ENCODE peak calls at places on chromosome X, in eight cellular contexts. I, X, B, L, D, H, W and Q are unnamed samples. For H3K27me3, the result is how much of the 10 kb centered on the place peaks cover.

GRCh38 chrX:78074088-78074487 is 30.0 kb upstream of the PGK1 start:
- DNase-seq in I (no peak), B (no peak), W (no peak), D (no peak), X (no peak), H (no peak), L (no peak), Q (no peak)

GRCh38 chrX:2819345-2820130 is 9.2 kb upstream of the GYG2 start:
- DNase-seq in H (peak), B (no peak), W (no peak), X (no peak), I (peak), D (peak), L (no peak), Q (no peak)

GRCh38 chrX:29948653-29949052 is 266.7 kb upstream of the MAGEB2 start:
- DNase-seq in I (no peak), L (no peak), H (no peak), W (no peak), D (peak), X (no peak), B (no peak), Q (no peak)

GRCh38 chrX:148620023-148620422 is 119.6 kb downstream of the AFF2 start:
- DNase-seq in X (no peak), L (no peak), B (no peak), D (no peak), I (no peak), H (no peak), W (no peak), Q (no peak)

GRCh38 chrX:123504047-123504446 is 228.8 kb downstream of the THOC2 start:
- DNase-seq in W (no peak), H (peak), X (no peak), I (no peak), D (no peak), L (no peak), B (no peak), Q (no peak)

GRCh38 chrX:1093112-1093511 is 119.3 kb downstream of the CRLF2 start:
- DNase-seq in B (no peak), I (peak), H (no peak), W (peak), L (no peak), X (no peak), D (no peak), Q (no peak)

GRCh38 chrX:15301924-15302323 is 13.5 kb downstream of the ASB11 start:
- DNase-seq in H (no peak), D (peak), X (no peak), I (no peak), B (no peak), L (no peak), W (peak), Q (no peak)

GRCh38 chrX:12721042-12721441 is 70.2 kb upstream of the PRPS2 start:
- DNase-seq in D (peak), B (peak), H (no peak), W (no peak), X (no peak), L (no peak), I (no peak), Q (no peak)

GRCh38 chrX:20653070-20653469 is 386.4 kb upstream of the RPS6KA3 start:
- DNase-seq in I (no peak), D (no peak), B (no peak), L (no peak), H (no peak), W (no peak), X (no peak), Q (no peak)

GRCh38 chrX:78997870-78998558 is 52.8 kb downstream of the P2RY10 start:
- DNase-seq in I (no peak), L (no peak), D (no peak), X (peak), W (no peak), B (peak), H (no peak), Q (no peak)

GRCh38 chrX:135520553-135521404 is at the start of gene INTS6L:
- DNase-seq in D (peak), X (peak), I (peak), L (peak), H (peak), B (peak), W (peak), Q (peak)

GRCh38 chrX:46326161-46326560 is 219.1 kb downstream of the ZNF674 start:
- DNase-seq in I (no peak), L (no peak), H (no peak), B (no peak), X (no peak), D (peak), W (no peak), Q (no peak)

GRCh38 chrX:123215397-123216089 is 31.5 kb downstream of the GRIA3 start:
- DNase-seq in H (no peak), L (no peak), W (no peak), B (no peak), D (no peak), X (no peak), I (no peak), Q (no peak)

DNA sequence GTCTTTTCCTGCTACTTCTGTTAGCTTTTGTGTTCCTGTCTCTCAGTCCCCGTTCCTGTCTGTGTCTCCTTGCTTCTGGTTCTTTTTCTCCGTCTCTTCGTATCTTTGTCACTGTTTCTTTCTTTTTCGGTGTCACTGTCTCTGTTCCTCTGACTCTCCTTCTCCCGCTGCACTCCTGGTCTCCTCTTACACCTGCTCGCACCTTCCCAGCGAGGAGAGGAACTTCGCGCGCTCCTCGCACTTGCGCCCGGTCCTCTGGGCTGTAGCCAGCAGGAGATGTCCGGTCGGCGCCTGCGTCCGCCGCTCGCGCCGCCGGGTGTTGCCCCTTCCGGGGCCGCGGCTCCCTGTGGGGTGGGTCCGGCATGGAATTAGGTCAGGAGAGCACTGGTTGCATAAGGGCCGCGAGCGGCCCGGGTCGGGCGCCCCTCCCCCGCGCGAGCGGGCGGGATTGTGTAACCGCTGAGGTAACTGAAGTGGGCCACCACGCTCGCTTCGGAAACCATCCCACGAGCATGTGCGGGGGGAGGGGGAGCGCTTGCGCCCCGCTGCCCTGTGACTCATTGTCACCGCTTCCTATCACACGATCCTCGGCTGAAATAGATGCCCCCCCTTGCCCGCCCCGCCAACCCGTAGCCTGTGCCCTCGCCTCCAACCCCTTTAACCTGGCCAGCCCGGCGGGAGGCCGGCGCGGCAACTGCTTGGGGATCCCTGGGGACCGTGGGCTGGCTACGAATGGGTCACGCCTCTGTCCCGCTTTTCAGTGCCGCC is 1.6 kb downstream of the LONRF3 start:
- DNase-seq in B (peak), D (peak), W (peak), H (peak), I (no peak), X (peak), L (no peak), Q (no peak)
- H3K27me3 ChIP-seq in B (half or more), D (half or more), W (under half), H (under half), I (under half), X (under half), L (under half), Q (half or more)

DNA sequence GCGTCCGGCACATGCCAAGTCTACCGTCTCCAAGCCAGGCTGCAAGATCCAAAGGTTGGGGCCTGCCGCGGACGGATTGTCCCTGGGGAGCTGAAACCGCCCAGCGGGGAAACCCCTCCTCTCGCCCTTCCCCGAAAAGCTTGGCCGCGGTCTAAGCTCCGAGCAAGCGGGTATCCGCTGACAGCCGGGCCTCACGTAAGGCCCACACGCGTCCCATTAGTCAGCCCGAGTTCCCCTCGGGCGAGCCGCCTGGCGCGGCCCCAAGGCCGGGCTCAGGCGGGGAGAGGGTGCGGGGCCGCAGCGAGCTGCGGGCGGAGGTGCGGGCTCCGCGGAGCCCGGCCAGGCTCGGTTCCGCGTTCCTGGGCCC is 6.9 kb upstream of the BCOR start:
- DNase-seq in W (peak), I (no peak), B (peak), H (peak), D (peak), X (no peak), L (no peak), Q (no peak)
- H3K4me3 ChIP-seq in W (peak), I (peak), B (peak), H (peak), D (peak), X (peak), L (peak), Q (peak)

DNA sequence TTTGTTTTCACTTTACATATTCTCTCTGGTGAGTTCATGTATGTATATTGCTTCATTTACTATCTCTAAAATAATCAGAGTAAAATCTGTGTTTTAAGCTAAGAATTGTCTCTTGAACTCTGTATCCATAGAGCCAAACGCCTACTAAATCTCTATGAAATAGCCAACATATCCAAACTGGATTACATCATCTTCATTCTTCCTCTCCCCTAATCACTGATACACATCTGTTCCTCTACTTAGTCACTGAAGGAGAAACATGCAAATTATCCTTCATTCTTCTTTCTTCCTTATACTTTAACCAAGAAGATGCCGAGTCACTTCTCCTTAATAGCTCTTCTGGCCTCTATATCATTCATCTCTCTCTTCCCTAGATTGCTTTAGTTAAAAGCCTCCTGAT is 630.4 kb upstream of the FTHL17 start:
- DNase-seq in W (no peak), L (no peak), X (no peak), I (no peak), D (peak), H (no peak), B (no peak), Q (no peak)
- H3K27me3 ChIP-seq in W (under half), L (under half), X (under half), I (under half), D (under half), H (under half), B (under half), Q (under half)

GRCh38 chrX:38220024-38220935 is at the start of gene SRPX:
- DNase-seq in W (peak), L (no peak), X (no peak), B (peak), I (no peak), D (peak), H (no peak), Q (no peak)

GRCh38 chrX:38224160-38224559 is 3.5 kb upstream of the SRPX start:
- DNase-seq in B (no peak), X (no peak), D (no peak), H (no peak), W (no peak), L (no peak), I (no peak), Q (no peak)

GRCh38 chrX:38221391-38221929 is 789 bp upstream of the SRPX start:
- DNase-seq in H (no peak), D (peak), B (no peak), I (no peak), X (no peak), W (no peak), L (no peak), Q (no peak)

GRCh38 chrX:38225093-38225492 is 4.4 kb upstream of the SRPX start:
- DNase-seq in H (peak), X (no peak), L (no peak), D (no peak), W (no peak), I (no peak), B (no peak), Q (no peak)

DNA sequence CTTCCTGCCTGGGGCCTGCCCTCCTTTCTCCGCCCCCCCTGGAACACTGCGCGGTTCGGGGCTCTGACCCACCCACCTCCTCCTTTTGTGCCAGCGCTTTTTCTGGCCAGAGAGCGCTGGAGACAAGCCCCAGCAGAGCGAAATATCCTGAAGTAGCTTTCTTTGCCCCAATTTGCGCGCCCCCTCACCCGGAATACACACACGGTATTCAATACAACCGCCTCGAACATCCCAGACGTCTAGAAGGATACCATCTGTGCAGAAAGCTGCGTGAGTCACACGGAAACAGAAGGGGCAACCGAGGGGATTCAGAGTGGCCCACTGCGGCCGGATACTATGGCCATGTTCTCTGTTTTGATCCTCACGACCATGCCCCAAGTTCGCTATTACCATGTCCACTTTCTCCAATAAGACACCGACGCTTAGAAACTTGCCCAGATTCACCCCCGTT is 290 bp upstream of the SRPX start:
- DNase-seq in H (peak), L (no peak), D (peak), X (no peak), B (no peak), W (peak), I (no peak), Q (no peak)
- H3K4me3 ChIP-seq in H (peak), L (peak), D (peak), X (no peak), B (peak), W (peak), I (no peak), Q (peak)

DNA sequence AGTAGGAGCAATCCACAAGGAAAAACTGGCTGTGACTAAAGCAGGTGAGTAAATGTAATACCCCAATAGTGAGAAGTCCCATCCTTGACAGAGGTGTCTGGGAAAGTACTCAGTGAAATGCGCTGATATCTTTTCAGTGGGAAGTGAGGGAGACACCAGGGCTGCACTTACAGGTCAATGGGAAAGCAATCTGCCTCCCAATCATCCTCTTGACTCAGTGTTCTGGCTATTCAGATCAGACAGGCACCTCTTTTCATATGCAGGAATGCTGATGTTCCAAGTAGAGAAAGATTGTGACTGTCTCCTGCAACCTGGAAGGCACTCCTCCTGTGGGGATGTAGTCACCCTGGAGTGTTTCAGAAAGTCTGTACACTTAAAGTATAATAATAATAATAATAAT is 39.9 kb upstream of the SPIN2A start:
- DNase-seq in X (no peak), H (no peak), B (no peak), I (no peak), D (no peak), W (no peak), L (no peak), Q (peak)
- H3K27me3 ChIP-seq in X (under half), H (under half), B (under half), I (under half), D (under half), W (under half), L (under half), Q (under half)

DNA sequence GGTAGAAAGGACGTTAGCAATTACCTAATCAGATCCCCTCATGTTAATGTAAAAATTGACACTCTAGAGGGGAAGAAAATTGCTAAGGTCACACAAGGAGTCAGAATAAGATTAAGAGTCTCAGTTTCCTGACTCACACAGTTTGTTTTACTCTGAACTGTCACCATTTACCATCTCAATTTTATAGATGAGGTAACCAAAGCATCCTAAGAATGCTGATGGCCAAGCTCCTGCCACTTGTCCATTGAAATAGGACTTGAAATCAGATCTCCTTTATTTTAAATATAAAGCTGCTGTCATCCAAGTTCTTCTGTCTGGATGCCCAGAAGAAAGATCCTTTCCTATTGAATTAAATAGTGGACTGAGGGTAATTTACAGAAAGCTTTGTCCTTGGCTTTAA is 114.8 kb upstream of the VAMP7 start:
- DNase-seq in B (no peak), D (no peak), W (no peak), I (no peak), L (no peak), X (no peak), H (no peak), Q (no peak)
- H3K4me3 ChIP-seq in B (peak), D (no peak), W (no peak), I (no peak), L (no peak), X (no peak), H (peak), Q (no peak)

GRCh38 chrX:154749856-154750255 is 1.0 kb downstream of the GAB3 start:
- DNase-seq in L (no peak), B (no peak), W (no peak), D (peak), H (no peak), X (no peak), I (no peak), Q (no peak)

GRCh38 chrX:154750301-154751120 is at the start of gene GAB3:
- DNase-seq in W (no peak), I (peak), D (peak), B (peak), H (no peak), X (peak), L (no peak), Q (no peak)

GRCh38 chrX:154751669-154752271 is 893 bp upstream of the GAB3 start:
- DNase-seq in D (no peak), X (no peak), H (no peak), B (no peak), W (no peak), L (no peak), I (no peak), Q (no peak)

GRCh38 chrX:154748712-154749339 is 2.1 kb downstream of the GAB3 start:
- DNase-seq in L (no peak), I (peak), D (peak), H (peak), X (peak), W (peak), B (peak), Q (no peak)

DNA sequence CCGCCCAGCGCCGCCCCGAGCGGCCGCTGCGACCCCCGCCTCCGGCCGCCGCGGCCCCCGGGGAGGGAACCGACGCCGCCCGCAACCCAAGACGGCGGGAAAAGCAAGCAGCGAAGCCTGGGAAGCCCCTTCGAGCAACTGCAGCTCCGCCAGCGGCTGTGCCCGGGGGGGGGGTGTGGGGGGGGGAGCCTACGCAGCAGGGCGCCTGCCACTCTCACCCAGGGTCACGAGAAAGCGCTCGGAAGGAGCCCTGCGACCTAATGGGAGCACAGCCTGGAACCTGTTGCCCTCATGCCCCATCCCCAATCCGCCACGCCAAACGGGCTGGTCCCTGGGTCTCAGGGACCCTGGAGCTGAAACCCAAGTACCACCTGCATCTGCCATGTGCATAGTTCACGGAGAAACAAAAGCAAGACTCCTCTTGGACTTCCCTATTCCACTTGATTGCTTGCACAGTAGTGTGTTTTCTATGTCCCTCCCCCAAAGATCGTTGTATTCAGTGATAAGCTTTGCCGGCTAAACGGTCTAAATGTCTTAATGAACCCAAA is 318 bp upstream of the GAB3 start:
- DNase-seq in B (no peak), X (no peak), L (no peak), W (no peak), D (no peak), H (no peak), I (no peak), Q (no peak)
- H3K27me3 ChIP-seq in B (half or more), X (under half), L (under half), W (under half), D (under half), H (under half), I (under half), Q (under half)

GRCh38 chrX:75746891-75747639 is 38.0 kb downstream of the MAGEE2 start:
- DNase-seq in L (no peak), B (peak), W (no peak), D (peak), I (peak), X (peak), H (peak), Q (no peak)
- H3K4me3 ChIP-seq in L (peak), B (peak), W (peak), D (peak), I (peak), X (peak), H (peak), Q (peak)